ENCODE peak calls at places on chromosomes 12 and 14, in four cellular contexts. C is body of pancreas, M is H7, T is Daoy. O is an unnamed sample.

GRCh38 chr14:20436363-20436755 is 393 bp upstream of the KLHL33 start:
- DNase-seq in C (no peak), M (no peak), T (peak), O (peak)

GRCh38 chr12:117101953-117102833 is 3.0 kb upstream of the TESC start:
- DNase-seq in T (no peak), M (no peak), C (no peak), O (no peak)

GRCh38 chr12:123972448-123973401 is at the start of the genes CCDC92 and ZNF664:
- DNase-seq in T (peak), C (peak), M (peak), O (peak)

GRCh38 chr12:124994435-124994975 is 1.1 kb downstream of the BRI3BP start:
- DNase-seq in C (peak), T (peak), M (peak), O (peak)

GRCh38 chr12:106428379-106428778 is 70.8 kb downstream of the POLR3B start:
- DNase-seq in M (no peak), T (no peak), C (no peak), O (no peak)

GRCh38 chr14:55332654-55333570 is 61.7 kb downstream of the FBXO34 start:
- DNase-seq in M (no peak), T (no peak), C (no peak), O (no peak)

GRCh38 chr14:58639842-58640484 is 2.2 kb downstream of the DACT1 start:
- DNase-seq in M (peak), T (peak), C (no peak), O (peak)

GRCh38 chr12:3142386-3142785 is 65.2 kb downstream of the TSPAN9 start:
- DNase-seq in C (no peak), M (no peak), T (no peak), O (no peak)

GRCh38 chr14:61443481-61443880 is 122.1 kb downstream of the PRKCH start:
- DNase-seq in M (no peak), C (no peak), T (no peak), O (no peak)

GRCh38 chr14:71551291-71551955 is 380.8 kb upstream of the RGS6 start:
- DNase-seq in C (no peak), T (no peak), M (no peak), O (peak)

GRCh38 chr14:54652188-54652889 is 85.4 kb downstream of the SAMD4A start:
- DNase-seq in T (peak), C (peak), M (peak), O (peak)

GRCh38 chr12:27766587-27766986 is 13.4 kb upstream of the KLHL42 start:
- DNase-seq in M (no peak), C (no peak), T (no peak), O (no peak)

GRCh38 chr12:118680361-118680963 is 300.9 kb upstream of the SRRM4 start:
- DNase-seq in M (peak), T (no peak), C (peak), O (no peak)

GRCh38 chr14:58427289-58428010 is at the start of the genes KIAA0586 and TIMM9:
- DNase-seq in T (peak), C (peak), M (peak), O (peak)

GRCh38 chr12:104454997-104455396 is 1.8 kb upstream of the CHST11 start:
- DNase-seq in M (no peak), T (peak), C (no peak), O (peak)

GRCh38 chr14:72647782-72648181 is 246.1 kb downstream of the DPF3 start:
- DNase-seq in C (no peak), M (no peak), T (no peak), O (no peak)

GRCh38 chr12:4118017-4118510 is 155.5 kb upstream of the CCND2 start:
- DNase-seq in T (peak), C (no peak), M (no peak), O (no peak)